ENCODE peak calls at places on chromosomes 4 and X, in six cellular contexts. W is neural crest cell, P is adrenal gland, Q is body of pancreas, N is glomerular endothelial cell, I is ureter. V is an unnamed sample.

GRCh38 chr4:98617358-98618047 is 40.9 kb downstream of the TSPAN5 start:
- DNase-seq in W (no peak), P (no peak), Q (no peak), N (no peak), I (no peak), V (no peak)

GRCh38 chr4:7295917-7296660 is 103.8 kb downstream of the SORCS2 start:
- DNase-seq in W (no peak), P (peak), Q (no peak), N (no peak), I (no peak), V (peak)

GRCh38 chr4:165737309-165737972 is 135.6 kb upstream of the TLL1 start:
- DNase-seq in W (no peak), P (no peak), Q (no peak), N (peak), I (no peak), V (no peak)

GRCh38 chrX:88604433-88605221 is 142.4 kb upstream of the CPXCR1 start:
- DNase-seq in W (no peak), P (no peak), Q (no peak), N (no peak), I (no peak), V (no peak)

GRCh38 chr4:27318740-27319139 is 458.1 kb downstream of the STIM2 start:
- DNase-seq in W (peak), P (no peak), Q (peak), N (no peak), I (no peak), V (no peak)

GRCh38 chr4:123603165-123603564 is 206.6 kb downstream of the SPRY1 start:
- DNase-seq in W (no peak), P (no peak), Q (peak), N (no peak), I (no peak), V (no peak)

GRCh38 chrX:3271485-3272186 is 74.8 kb downstream of the MXRA5 start:
- DNase-seq in W (no peak), P (no peak), Q (no peak), N (peak), I (no peak), V (no peak)

GRCh38 chr4:187065836-187066235 is 342.2 kb upstream of the FAT1 start:
- DNase-seq in W (no peak), P (no peak), Q (no peak), N (no peak), I (no peak), V (no peak)

GRCh38 chr4:56245547-56246229 is 141.6 kb downstream of the AASDH start:
- DNase-seq in W (no peak), P (no peak), Q (no peak), N (no peak), I (no peak), V (no peak)

GRCh38 chr4:3802571-3803474 is 36.6 kb downstream of the ADRA2C start:
- DNase-seq in W (peak), P (no peak), Q (no peak), N (no peak), I (no peak), V (no peak)

V was measured in thyroid gland.